ENCODE peak calls at places on chromosomes 6 and 20, in five cellular contexts. Y is ureter, X is GM12865, L is dorsolateral prefrontal cortex, I is NCI-H1436. C is an unnamed sample.

GRCh38 chr6:128600397-128600951 is 80.1 kb upstream of the PTPRK start:
- DNase-seq in X (peak), I (no peak), L (no peak), Y (no peak), C (peak)

GRCh38 chr6:43472515-43472914 is 4.9 kb upstream of the TJAP1 start:
- DNase-seq in L (no peak), Y (no peak), X (no peak), I (no peak), C (no peak)

GRCh38 chr6:37696220-37696840 is 1.4 kb downstream of the MDGA1 start:
- DNase-seq in Y (no peak), X (peak), L (no peak), I (no peak), C (peak)

GRCh38 chr20:53901064-53901463 is 169.3 kb downstream of the BCAS1 start:
- DNase-seq in X (no peak), Y (no peak), I (no peak), L (no peak), C (no peak)

GRCh38 chr6:169092375-169092774 is 161.3 kb downstream of the THBS2 start:
- DNase-seq in Y (no peak), I (no peak), L (no peak), X (peak), C (peak)

GRCh38 chr20:22545045-22545444 is 39.3 kb downstream of the FOXA2 start:
- DNase-seq in X (no peak), I (no peak), Y (no peak), L (no peak), C (no peak)

GRCh38 chr6:130424704-130425103 is 58.9 kb downstream of the TMEM200A start:
- DNase-seq in Y (no peak), L (no peak), I (no peak), X (no peak), C (no peak)

GRCh38 chr6:144334150-144334708 is 49.1 kb downstream of the UTRN start:
- DNase-seq in Y (no peak), X (peak), I (no peak), L (no peak), C (peak)

GRCh38 chr6:106080106-106081095 is 5.7 kb upstream of the PRDM1 start:
- DNase-seq in X (no peak), Y (no peak), I (peak), L (no peak), C (no peak)

GRCh38 chr20:46787986-46788762 is 78.7 kb downstream of the SLC2A10 start:
- DNase-seq in I (peak), X (no peak), Y (no peak), L (no peak), C (no peak)

GRCh38 chr20:56574531-56575142 is 41.6 kb downstream of the FAM209B start:
- DNase-seq in I (no peak), X (no peak), Y (peak), L (no peak), C (no peak)

GRCh38 chr20:62879275-62880146 is 17.9 kb upstream of the TCFL5 start:
- DNase-seq in X (no peak), I (no peak), L (no peak), Y (no peak), C (no peak)

GRCh38 chr20:62702008-62702290 is 6.7 kb upstream of the NTSR1 start:
- DNase-seq in I (no peak), X (no peak), Y (no peak), L (no peak), C (no peak)

GRCh38 chr6:166258854-166259276 is 49.3 kb downstream of the PRR18 start:
- DNase-seq in I (no peak), Y (no peak), L (no peak), X (peak), C (no peak)

GRCh38 chr6:71043902-71044301 is 87.0 kb upstream of the B3GAT2 start:
- DNase-seq in X (no peak), I (no peak), L (no peak), Y (no peak), C (no peak)

GRCh38 chr6:70507166-70507565 is 59.6 kb upstream of the SDHAF4 start:
- DNase-seq in Y (no peak), L (no peak), X (no peak), I (no peak), C (no peak)

GRCh38 chr6:36340671-36341454 is 4.2 kb upstream of the BNIP5 start:
- DNase-seq in X (peak), L (peak), Y (peak), I (peak), C (peak)

GRCh38 chr20:50277064-50277415 is 86.4 kb downstream of the CEBPB start:
- DNase-seq in Y (no peak), L (no peak), X (no peak), I (no peak), C (no peak)

GRCh38 chr6:19135706-19136105 is 701.5 kb upstream of the ID4 start:
- DNase-seq in Y (no peak), L (no peak), I (no peak), X (no peak), C (no peak)

GRCh38 chr6:7919871-7920270 is 9.3 kb upstream of the TXNDC5 start:
- DNase-seq in I (no peak), X (no peak), Y (no peak), L (no peak), C (no peak)

GRCh38 chr20:46552460-46553420 is 2.3 kb upstream of the OCSTAMP start:
- DNase-seq in L (no peak), Y (no peak), I (no peak), X (peak), C (peak)

GRCh38 chr6:53985361-53985760 is 125.9 kb upstream of the MLIP start:
- DNase-seq in Y (no peak), I (no peak), L (no peak), X (no peak), C (no peak)

GRCh38 chr6:33082702-33083101 is 6.9 kb downstream of the HLA-DPB1 start:
- DNase-seq in I (no peak), L (no peak), X (peak), Y (no peak), C (no peak)

GRCh38 chr6:111743318-111743717 is 129.9 kb downstream of the FYN start:
- DNase-seq in X (no peak), Y (no peak), I (no peak), L (no peak), C (no peak)

C was measured in GM06990.